ENCODE peak calls at places on chromosomes 6 and 20, in seven cellular contexts. Z is effector memory CD4-positive, alpha-beta T cell; E is hypothalamus; P is stomach; A is brain microvascular endothelial cell; H is stimulated activated naive CD8-positive, alpha-beta T cell treated with anti-CD3 and anti-CD28 coated beads, Interleukin-15, amount 100 ng/mL, for 72 hours; V is osteocyte. M is an unnamed sample.

GRCh38 chr20:63519765-63520593 is 586 bp upstream of the PPDPF start:
- DNase-seq in Z (peak), E (no peak), P (no peak), A (no peak), H (peak), V (no peak), M (peak)

GRCh38 chr6:16639689-16640480 is 121.4 kb downstream of the ATXN1 start:
- DNase-seq in Z (no peak), E (no peak), P (no peak), A (peak), H (no peak), V (no peak), M (no peak)

GRCh38 chr20:32727663-32728062 is 15.6 kb downstream of the COMMD7 start:
- DNase-seq in Z (no peak), E (no peak), P (no peak), A (peak), H (no peak), V (no peak), M (no peak)

GRCh38 chr6:23446394-23447001 is 679.5 kb upstream of the NRSN1 start:
- DNase-seq in Z (no peak), E (no peak), P (no peak), A (peak), H (no peak), V (no peak), M (no peak)

GRCh38 chr6:135145509-135145865 is 35.6 kb upstream of the MYB start:
- DNase-seq in Z (no peak), E (no peak), P (no peak), A (no peak), H (no peak), V (no peak), M (no peak)

GRCh38 chr6:40543133-40543532 is 44.0 kb downstream of the LRFN2 start:
- DNase-seq in Z (no peak), E (no peak), P (no peak), A (no peak), H (no peak), V (no peak), M (no peak)

GRCh38 chr20:53693265-53693871 is 99.7 kb upstream of the ZNF217 start:
- DNase-seq in Z (no peak), E (no peak), P (no peak), A (no peak), H (no peak), V (no peak), M (no peak)

GRCh38 chr20:31870703-31871601 is 518 bp downstream of the TTLL9 start:
- DNase-seq in Z (no peak), E (no peak), P (peak), A (no peak), H (no peak), V (no peak), M (no peak)

GRCh38 chr20:59777814-59778575 is 155.4 kb downstream of the SYCP2 start:
- DNase-seq in Z (no peak), E (no peak), P (peak), A (no peak), H (no peak), V (peak), M (no peak)

GRCh38 chr20:61844621-61845020 is 221.1 kb downstream of the TAF4 start:
- DNase-seq in Z (no peak), E (no peak), P (no peak), A (no peak), H (no peak), V (no peak), M (peak)

GRCh38 chr6:157012355-157012754 is 235.2 kb downstream of the ARID1B start:
- DNase-seq in Z (no peak), E (no peak), P (no peak), A (no peak), H (no peak), V (no peak), M (no peak)

GRCh38 chr6:150631283-150631981 is 31.7 kb downstream of the PLEKHG1 start:
- DNase-seq in Z (no peak), E (no peak), P (no peak), A (no peak), H (peak), V (no peak), M (no peak)

GRCh38 chr6:133707456-133707855 is 181.5 kb upstream of the TCF21 start:
- DNase-seq in Z (no peak), E (no peak), P (no peak), A (peak), H (peak), V (no peak), M (no peak)

M was measured in mucosa of descending colon.